ENCODE peak calls at places on chromosomes 4 and X, in ten cellular contexts. One of them, this sample, is unnamed.

GRCh38 chr4:40924096-40924792 is 174.5 kb downstream of the NSUN7 start:
- DNase-seq in aorta: peak; percentile 78
- DNase-seq in heart left ventricle: peak; percentile 50
- DNase-seq in bronchial epithelial cell: peak; percentile 28
- DNase-seq in adipocyte: peak; percentile 81
- DNase-seq in IMR-90: peak; percentile 49
- DNase-seq in lower lobe of right lung: peak; percentile 81
- DNase-seq in OCI-LY7: peak; percentile 74
- DNase-seq in A549: peak; percentile 58
- DNase-seq in colonic mucosa: peak; percentile 68
- DNase-seq in this sample: peak; percentile 42

GRCh38 chr4:22932326-22932725 is 239.6 kb downstream of the GBA3 start:
- DNase-seq in aorta: no peak
- DNase-seq in heart left ventricle: no peak
- DNase-seq in bronchial epithelial cell: no peak
- DNase-seq in adipocyte: no peak
- DNase-seq in IMR-90: no peak
- DNase-seq in lower lobe of right lung: peak; percentile 47
- DNase-seq in OCI-LY7: no peak
- DNase-seq in A549: no peak
- DNase-seq in colonic mucosa: no peak
- DNase-seq in this sample: no peak

GRCh38 chr4:66688674-66689073 is 856.6 kb downstream of the CENPC start:
- DNase-seq in aorta: no peak
- DNase-seq in heart left ventricle: no peak
- DNase-seq in bronchial epithelial cell: peak; percentile 46
- DNase-seq in adipocyte: peak; percentile 68
- DNase-seq in IMR-90: peak; percentile 9
- DNase-seq in lower lobe of right lung: no peak
- DNase-seq in OCI-LY7: peak; percentile 30
- DNase-seq in A549: peak; percentile 54
- DNase-seq in colonic mucosa: no peak
- DNase-seq in this sample: no peak

GRCh38 chr4:107997001-107997788 is 7.5 kb downstream of the HADH start:
- DNase-seq in aorta: no peak
- DNase-seq in heart left ventricle: peak; percentile 70
- DNase-seq in bronchial epithelial cell: no peak
- DNase-seq in adipocyte: peak; percentile 60
- DNase-seq in IMR-90: peak; percentile 81
- DNase-seq in lower lobe of right lung: no peak
- DNase-seq in OCI-LY7: no peak
- DNase-seq in A549: no peak
- DNase-seq in colonic mucosa: no peak
- DNase-seq in this sample: no peak

GRCh38 chr4:41360214-41360910 is 103.6 kb downstream of the UCHL1 start:
- DNase-seq in aorta: peak; percentile 79
- DNase-seq in heart left ventricle: peak; percentile 87
- DNase-seq in bronchial epithelial cell: no peak
- DNase-seq in adipocyte: peak; percentile 82
- DNase-seq in IMR-90: peak; percentile 20
- DNase-seq in lower lobe of right lung: peak; percentile 83
- DNase-seq in OCI-LY7: no peak
- DNase-seq in A549: peak; percentile 61
- DNase-seq in colonic mucosa: peak; percentile 57
- DNase-seq in this sample: no peak

GRCh38 chrX:116961872-116962582 is 499.3 kb upstream of the CT83 start:
- DNase-seq in aorta: no peak
- DNase-seq in heart left ventricle: no peak
- DNase-seq in bronchial epithelial cell: peak; percentile 17
- DNase-seq in adipocyte: peak; percentile 25
- DNase-seq in IMR-90: no peak
- DNase-seq in lower lobe of right lung: no peak
- DNase-seq in OCI-LY7: no peak
- DNase-seq in A549: peak; percentile 21
- DNase-seq in colonic mucosa: no peak
- DNase-seq in this sample: no peak

GRCh38 chr4:87209182-87209581 is 11.2 kb downstream of the KLHL8 start:
- DNase-seq in aorta: no peak
- DNase-seq in heart left ventricle: no peak
- DNase-seq in bronchial epithelial cell: no peak
- DNase-seq in adipocyte: no peak
- DNase-seq in IMR-90: no peak
- DNase-seq in lower lobe of right lung: no peak
- DNase-seq in OCI-LY7: no peak
- DNase-seq in A549: no peak
- DNase-seq in colonic mucosa: no peak
- DNase-seq in this sample: no peak

GRCh38 chr4:172547724-172548123 is 620.9 kb upstream of the GALNT7 start:
- DNase-seq in aorta: no peak
- DNase-seq in heart left ventricle: no peak
- DNase-seq in bronchial epithelial cell: no peak
- DNase-seq in adipocyte: no peak
- DNase-seq in IMR-90: no peak
- DNase-seq in lower lobe of right lung: no peak
- DNase-seq in OCI-LY7: peak; percentile 66
- DNase-seq in A549: peak; percentile 2
- DNase-seq in colonic mucosa: no peak
- DNase-seq in this sample: no peak

GRCh38 chr4:185931375-185931774 is 119.4 kb upstream of the SORBS2 start:
- DNase-seq in aorta: no peak
- DNase-seq in heart left ventricle: no peak
- DNase-seq in bronchial epithelial cell: no peak
- DNase-seq in adipocyte: no peak
- DNase-seq in IMR-90: no peak
- DNase-seq in lower lobe of right lung: no peak
- DNase-seq in OCI-LY7: no peak
- DNase-seq in A549: no peak
- DNase-seq in colonic mucosa: no peak
- DNase-seq in this sample: no peak

GRCh38 chr4:185931986-185932385 is 120.0 kb upstream of the SORBS2 start:
- DNase-seq in aorta: no peak
- DNase-seq in heart left ventricle: no peak
- DNase-seq in bronchial epithelial cell: no peak
- DNase-seq in adipocyte: no peak
- DNase-seq in IMR-90: no peak
- DNase-seq in lower lobe of right lung: no peak
- DNase-seq in OCI-LY7: no peak
- DNase-seq in A549: no peak
- DNase-seq in colonic mucosa: no peak
- DNase-seq in this sample: no peak

GRCh38 chr4:185933078-185933581 is 121.1 kb upstream of the SORBS2 start:
- DNase-seq in aorta: no peak
- DNase-seq in heart left ventricle: peak; percentile 39
- DNase-seq in bronchial epithelial cell: no peak
- DNase-seq in adipocyte: peak; percentile 42
- DNase-seq in IMR-90: peak; percentile 10
- DNase-seq in lower lobe of right lung: no peak
- DNase-seq in OCI-LY7: no peak
- DNase-seq in A549: no peak
- DNase-seq in colonic mucosa: no peak
- DNase-seq in this sample: peak; percentile 85

GRCh38 chr4:185928761-185929455 is 116.9 kb upstream of the SORBS2 start:
- DNase-seq in aorta: no peak
- DNase-seq in heart left ventricle: no peak
- DNase-seq in bronchial epithelial cell: no peak
- DNase-seq in adipocyte: no peak
- DNase-seq in IMR-90: no peak
- DNase-seq in lower lobe of right lung: no peak
- DNase-seq in OCI-LY7: no peak
- DNase-seq in A549: no peak
- DNase-seq in colonic mucosa: no peak
- DNase-seq in this sample: no peak

DNA sequence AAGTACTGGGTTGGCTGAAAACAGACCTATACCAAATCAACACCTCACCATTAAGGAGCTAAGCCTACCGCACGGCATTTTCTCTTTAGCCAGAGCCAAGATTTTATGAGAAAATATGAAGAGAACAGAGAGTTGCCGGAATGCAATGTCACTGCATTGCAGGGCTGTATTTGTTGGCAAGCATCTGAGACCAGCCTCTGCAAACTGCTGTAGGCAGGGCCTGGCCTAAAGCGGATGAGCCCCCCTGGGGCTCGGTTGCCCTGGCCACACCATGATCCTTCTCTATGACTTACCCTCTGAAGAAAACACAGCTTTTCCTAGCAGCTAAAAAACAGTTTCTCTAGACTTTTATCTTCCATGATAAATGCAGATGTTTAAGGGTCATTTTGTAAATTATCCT is 120.5 kb upstream of the SORBS2 start:
- DNase-seq in aorta: peak; percentile 60
- DNase-seq in heart left ventricle: no peak
- DNase-seq in bronchial epithelial cell: no peak
- DNase-seq in adipocyte: peak; percentile 30
- DNase-seq in IMR-90: no peak
- DNase-seq in lower lobe of right lung: no peak
- DNase-seq in OCI-LY7: no peak
- DNase-seq in A549: no peak
- DNase-seq in colonic mucosa: no peak
- DNase-seq in this sample: no peak
- H3K4me3 ChIP-seq in aorta: no peak overlapping the region
- H3K4me3 ChIP-seq in heart left ventricle: peak overlapping the region; percentile 49
- H3K4me3 ChIP-seq in bronchial epithelial cell: no peak overlapping the region
- H3K4me3 ChIP-seq in adipocyte: peak overlapping the region; percentile 67
- H3K4me3 ChIP-seq in IMR-90: no peak overlapping the region
- H3K4me3 ChIP-seq in lower lobe of right lung: no peak overlapping the region
- H3K4me3 ChIP-seq in OCI-LY7: no peak overlapping the region
- H3K4me3 ChIP-seq in A549: no peak overlapping the region
- H3K4me3 ChIP-seq in colonic mucosa: no peak overlapping the region
- H3K4me3 ChIP-seq in this sample: no peak overlapping the region

DNA sequence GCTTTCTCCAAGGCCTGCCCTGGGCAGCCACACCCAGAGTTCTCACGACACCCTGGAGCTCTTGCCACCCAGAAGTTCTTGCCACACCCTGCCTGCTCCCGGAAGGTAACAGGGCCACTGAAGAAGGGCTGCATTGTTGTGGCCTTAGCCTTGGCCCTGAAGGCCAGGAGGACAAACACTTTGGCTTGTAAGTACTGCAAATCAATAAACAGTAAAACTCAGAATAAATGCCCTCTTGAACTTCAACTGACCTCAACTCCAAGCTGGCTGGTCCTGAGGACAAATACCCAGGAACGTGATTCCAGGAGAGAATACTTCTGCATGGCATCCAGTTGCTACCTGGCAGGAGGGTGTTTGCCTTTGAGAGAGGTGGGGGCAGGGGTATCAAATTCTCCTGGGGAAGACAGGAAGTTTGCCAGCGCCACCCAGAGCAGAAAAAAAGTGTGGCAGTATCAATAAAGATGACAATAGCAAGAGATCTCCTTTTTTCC is 54.1 kb downstream of the TLR10 start:
- DNase-seq in aorta: no peak
- DNase-seq in heart left ventricle: no peak
- DNase-seq in bronchial epithelial cell: peak; percentile 25
- DNase-seq in adipocyte: no peak
- DNase-seq in IMR-90: no peak
- DNase-seq in lower lobe of right lung: peak; percentile 78
- DNase-seq in OCI-LY7: no peak
- DNase-seq in A549: peak; percentile 80
- DNase-seq in colonic mucosa: peak; percentile 89
- DNase-seq in this sample: no peak
- H3K4me3 ChIP-seq in aorta: no peak overlapping the region
- H3K4me3 ChIP-seq in heart left ventricle: no peak overlapping the region
- H3K4me3 ChIP-seq in bronchial epithelial cell: no peak overlapping the region
- H3K4me3 ChIP-seq in adipocyte: no peak overlapping the region
- H3K4me3 ChIP-seq in IMR-90: no peak overlapping the region
- H3K4me3 ChIP-seq in lower lobe of right lung: no peak overlapping the region
- H3K4me3 ChIP-seq in OCI-LY7: no peak overlapping the region
- H3K4me3 ChIP-seq in A549: no peak overlapping the region
- H3K4me3 ChIP-seq in colonic mucosa: no peak overlapping the region
- H3K4me3 ChIP-seq in this sample: no peak overlapping the region

GRCh38 chr4:103197765-103198110 is 405 bp downstream of the CENPE start:
- DNase-seq in aorta: no peak
- DNase-seq in heart left ventricle: no peak
- DNase-seq in bronchial epithelial cell: peak; percentile 27
- DNase-seq in adipocyte: no peak
- DNase-seq in IMR-90: no peak
- DNase-seq in lower lobe of right lung: no peak
- DNase-seq in OCI-LY7: no peak
- DNase-seq in A549: no peak
- DNase-seq in colonic mucosa: no peak
- DNase-seq in this sample: peak; percentile 8

GRCh38 chr4:103201254-103201653 is 3.1 kb upstream of the CENPE start:
- DNase-seq in aorta: no peak
- DNase-seq in heart left ventricle: no peak
- DNase-seq in bronchial epithelial cell: no peak
- DNase-seq in adipocyte: no peak
- DNase-seq in IMR-90: no peak
- DNase-seq in lower lobe of right lung: no peak
- DNase-seq in OCI-LY7: no peak
- DNase-seq in A549: no peak
- DNase-seq in colonic mucosa: no peak
- DNase-seq in this sample: no peak

GRCh38 chr4:103201724-103202123 is 3.6 kb upstream of the CENPE start:
- DNase-seq in aorta: no peak
- DNase-seq in heart left ventricle: no peak
- DNase-seq in bronchial epithelial cell: no peak
- DNase-seq in adipocyte: no peak
- DNase-seq in IMR-90: no peak
- DNase-seq in lower lobe of right lung: no peak
- DNase-seq in OCI-LY7: no peak
- DNase-seq in A549: no peak
- DNase-seq in colonic mucosa: no peak
- DNase-seq in this sample: no peak

GRCh38 chr4:103198111-103198765 is at the start of gene CENPE:
- DNase-seq in aorta: peak; percentile 91
- DNase-seq in heart left ventricle: peak; percentile 86
- DNase-seq in bronchial epithelial cell: peak; percentile 59
- DNase-seq in adipocyte: peak; percentile 95
- DNase-seq in IMR-90: peak; percentile 82
- DNase-seq in lower lobe of right lung: peak; percentile 89
- DNase-seq in OCI-LY7: peak; percentile 92
- DNase-seq in A549: peak; percentile 88
- DNase-seq in colonic mucosa: peak; percentile 88
- DNase-seq in this sample: peak; percentile 84

GRCh38 chr4:103199009-103199408 is 866 bp upstream of the CENPE start:
- DNase-seq in aorta: no peak
- DNase-seq in heart left ventricle: no peak
- DNase-seq in bronchial epithelial cell: no peak
- DNase-seq in adipocyte: no peak
- DNase-seq in IMR-90: no peak
- DNase-seq in lower lobe of right lung: no peak
- DNase-seq in OCI-LY7: no peak
- DNase-seq in A549: no peak
- DNase-seq in colonic mucosa: no peak
- DNase-seq in this sample: no peak
- H3K4me3 ChIP-seq in aorta: peak overlapping the region; percentile 30
- H3K4me3 ChIP-seq in heart left ventricle: peak overlapping the region; percentile 80
- H3K4me3 ChIP-seq in bronchial epithelial cell: peak overlapping the region; percentile 79
- H3K4me3 ChIP-seq in adipocyte: peak overlapping the region; percentile 89
- H3K4me3 ChIP-seq in IMR-90: no peak overlapping the region
- H3K4me3 ChIP-seq in lower lobe of right lung: peak overlapping the region; percentile 84
- H3K4me3 ChIP-seq in OCI-LY7: peak overlapping the region; percentile 86
- H3K4me3 ChIP-seq in A549: peak overlapping the region; percentile 93
- H3K4me3 ChIP-seq in colonic mucosa: peak overlapping the region; percentile 99
- H3K4me3 ChIP-seq in this sample: peak overlapping the region; percentile 94

GRCh38 chr4:80189581-80189955 is 7.7 kb upstream of the PRDM8 start:
- DNase-seq in aorta: no peak
- DNase-seq in heart left ventricle: no peak
- DNase-seq in bronchial epithelial cell: no peak
- DNase-seq in adipocyte: no peak
- DNase-seq in IMR-90: no peak
- DNase-seq in lower lobe of right lung: no peak
- DNase-seq in OCI-LY7: no peak
- DNase-seq in A549: no peak
- DNase-seq in colonic mucosa: no peak
- DNase-seq in this sample: no peak

GRCh38 chr4:80189956-80190671 is 7.2 kb upstream of the PRDM8 start:
- DNase-seq in aorta: no peak
- DNase-seq in heart left ventricle: no peak
- DNase-seq in bronchial epithelial cell: no peak
- DNase-seq in adipocyte: no peak
- DNase-seq in IMR-90: peak; percentile 68
- DNase-seq in lower lobe of right lung: no peak
- DNase-seq in OCI-LY7: no peak
- DNase-seq in A549: no peak
- DNase-seq in colonic mucosa: no peak
- DNase-seq in this sample: no peak

GRCh38 chr4:80187677-80188076 is 9.6 kb upstream of the PRDM8 start:
- DNase-seq in aorta: no peak
- DNase-seq in heart left ventricle: no peak
- DNase-seq in bronchial epithelial cell: no peak
- DNase-seq in adipocyte: no peak
- DNase-seq in IMR-90: no peak
- DNase-seq in lower lobe of right lung: no peak
- DNase-seq in OCI-LY7: no peak
- DNase-seq in A549: no peak
- DNase-seq in colonic mucosa: no peak
- DNase-seq in this sample: no peak

GRCh38 chr4:80188801-80189458 is 8.4 kb upstream of the PRDM8 start:
- DNase-seq in aorta: no peak
- DNase-seq in heart left ventricle: no peak
- DNase-seq in bronchial epithelial cell: no peak
- DNase-seq in adipocyte: no peak
- DNase-seq in IMR-90: no peak
- DNase-seq in lower lobe of right lung: no peak
- DNase-seq in OCI-LY7: no peak
- DNase-seq in A549: no peak
- DNase-seq in colonic mucosa: no peak
- DNase-seq in this sample: no peak

GRCh38 chr4:80188457-80188800 is 8.9 kb upstream of the PRDM8 start:
- DNase-seq in aorta: no peak
- DNase-seq in heart left ventricle: no peak
- DNase-seq in bronchial epithelial cell: no peak
- DNase-seq in adipocyte: no peak
- DNase-seq in IMR-90: no peak
- DNase-seq in lower lobe of right lung: no peak
- DNase-seq in OCI-LY7: no peak
- DNase-seq in A549: no peak
- DNase-seq in colonic mucosa: no peak
- DNase-seq in this sample: no peak
- H3K4me3 ChIP-seq in aorta: no peak overlapping the region
- H3K4me3 ChIP-seq in heart left ventricle: no peak overlapping the region
- H3K4me3 ChIP-seq in bronchial epithelial cell: no peak overlapping the region
- H3K4me3 ChIP-seq in adipocyte: no peak overlapping the region
- H3K4me3 ChIP-seq in IMR-90: no peak overlapping the region
- H3K4me3 ChIP-seq in lower lobe of right lung: no peak overlapping the region
- H3K4me3 ChIP-seq in OCI-LY7: no peak overlapping the region
- H3K4me3 ChIP-seq in A549: no peak overlapping the region
- H3K4me3 ChIP-seq in colonic mucosa: no peak overlapping the region
- H3K4me3 ChIP-seq in this sample: no peak overlapping the region

This sample was measured in Jurkat, Clone E6-1.